ENCODE peak calls at places on chromosomes 5 and 9, in five cellular contexts. Q is right atrium auricular region, U is body of pancreas, S is mammary epithelial cell, T is A673. E is an unnamed sample. For H3K4me1, the result is how much of the 10 kb centered on the place peaks cover.

GRCh38 chr9:114278881-114279570 is 43.9 kb upstream of the ORM1 start:
- DNase-seq in Q (no peak), U (no peak), S (peak), T (peak), E (peak)

GRCh38 chr9:101184813-101185278 is 156.3 kb downstream of the PLPPR1 start:
- DNase-seq in Q (no peak), U (no peak), S (no peak), T (no peak), E (no peak)

GRCh38 chr5:123755587-123756324 is 243.8 kb downstream of the CSNK1G3 start:
- DNase-seq in Q (no peak), U (no peak), S (no peak), T (no peak), E (peak)

GRCh38 chr5:41995193-41995592 is 70.1 kb downstream of the FBXO4 start:
- DNase-seq in Q (no peak), U (no peak), S (no peak), T (no peak), E (no peak)

GRCh38 chr9:95507456-95508241 is 9.1 kb downstream of the PTCH1 start:
- DNase-seq in Q (no peak), U (peak), S (peak), T (peak), E (peak)

GRCh38 chr5:9207820-9208418 is 338.0 kb downstream of the SEMA5A start:
- DNase-seq in Q (no peak), U (no peak), S (peak), T (peak), E (peak)

GRCh38 chr5:78734094-78734845 is 85.7 kb upstream of the LHFPL2 start:
- DNase-seq in Q (no peak), U (no peak), S (no peak), T (no peak), E (no peak)

GRCh38 chr5:43017438-43017820 is 22.7 kb downstream of the ANXA2R start:
- DNase-seq in Q (no peak), U (no peak), S (no peak), T (peak), E (peak)

GRCh38 chr9:135971106-135971766 is 10.1 kb upstream of the UBAC1 start:
- DNase-seq in Q (no peak), U (no peak), S (no peak), T (peak), E (no peak)

GRCh38 chr9:83424831-83425230 is 113.4 kb downstream of the FRMD3 start:
- DNase-seq in Q (no peak), U (no peak), S (no peak), T (no peak), E (no peak)

GRCh38 chr5:176779537-176779936 is 30.8 kb upstream of the UNC5A start:
- DNase-seq in Q (no peak), U (no peak), S (no peak), T (no peak), E (no peak)

GRCh38 chr5:172740483-172741205 is 30.4 kb downstream of the DUSP1 start:
- DNase-seq in Q (peak), U (peak), S (peak), T (peak), E (peak)

GRCh38 chr9:86756576-86757381 is 190.5 kb downstream of the GAS1 start:
- DNase-seq in Q (no peak), U (no peak), S (no peak), T (no peak), E (no peak)

GRCh38 chr5:114319821-114320220 is 42.0 kb upstream of the KCNN2 start:
- DNase-seq in Q (no peak), U (no peak), S (no peak), T (no peak), E (no peak)

GRCh38 chr5:108061941-108062340 is 320.0 kb downstream of the FBXL17 start:
- DNase-seq in Q (no peak), U (no peak), S (peak), T (peak), E (no peak)

GRCh38 chr9:71250626-71251025 is 129.2 kb upstream of the TRPM3 start:
- DNase-seq in Q (no peak), U (no peak), S (no peak), T (no peak), E (no peak)

GRCh38 chr5:62616615-62617277 is 38.1 kb downstream of the LRRC70 start:
- DNase-seq in Q (no peak), U (no peak), S (no peak), T (no peak), E (no peak)

GRCh38 chr5:144596517-144596916 is 425.8 kb downstream of the KCTD16 start:
- DNase-seq in Q (no peak), U (no peak), S (no peak), T (no peak), E (no peak)

GRCh38 chr9:84293001-84293798 is 47.4 kb downstream of the SLC28A3 start:
- DNase-seq in Q (no peak), U (no peak), S (no peak), T (no peak), E (no peak)

DNA sequence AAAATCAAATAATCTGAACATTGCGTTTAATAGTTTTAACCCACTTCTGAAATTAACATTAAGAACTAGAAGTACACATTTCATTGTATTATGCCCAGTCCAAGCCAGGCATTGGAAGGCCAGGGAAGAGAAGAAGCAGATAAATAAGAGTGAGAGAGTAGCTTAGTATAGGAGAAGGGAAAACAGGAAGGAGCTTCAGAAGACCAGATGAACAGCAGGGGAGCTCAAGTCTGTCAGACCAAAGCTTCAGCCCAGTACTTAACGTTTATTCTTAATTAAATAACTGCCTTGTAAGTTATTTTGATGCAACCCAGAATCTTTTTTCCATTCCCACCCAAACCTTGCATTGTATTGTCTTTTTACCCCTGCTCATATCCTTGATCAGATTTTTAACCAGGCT is 11.5 kb upstream of the FAM120AOS start:
- DNase-seq in Q (no peak), U (no peak), S (no peak), T (peak), E (no peak)
- H3K4me1 ChIP-seq in Q (under half), U (half or more), S (under half), T (half or more), E (under half)

DNA sequence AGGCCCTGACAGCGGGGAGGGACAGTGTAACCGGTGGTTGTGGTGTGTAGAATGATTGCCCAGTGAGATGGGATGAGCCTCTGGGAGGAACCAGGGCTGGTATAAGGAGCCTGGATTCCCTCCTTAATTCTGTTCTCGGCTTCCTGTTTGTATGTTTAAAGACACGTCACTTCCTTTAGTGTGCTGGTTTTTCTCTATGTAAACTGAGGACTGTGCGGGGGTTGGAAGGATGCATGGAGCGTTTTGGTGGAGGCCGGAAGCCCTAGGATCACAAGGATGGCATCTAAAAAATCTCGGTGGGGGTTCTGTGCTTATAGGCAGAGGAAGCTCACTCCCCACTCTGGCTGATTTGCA is 958 bp downstream of the NTMT1 start:
- DNase-seq in Q (no peak), U (no peak), S (peak), T (peak), E (peak)
- H3K4me1 ChIP-seq in Q (under half), U (half or more), S (under half), T (under half), E (under half)

GRCh38 chr9:134058716-134059115 is 9.1 kb downstream of the BRD3 start:
- DNase-seq in Q (no peak), U (no peak), S (no peak), T (no peak), E (no peak)

GRCh38 chr9:134059188-134059641 is 8.6 kb downstream of the BRD3 start:
- DNase-seq in Q (no peak), U (no peak), S (no peak), T (no peak), E (no peak)

GRCh38 chr9:134061019-134061687 is 6.7 kb downstream of the BRD3 start:
- DNase-seq in Q (no peak), U (no peak), S (no peak), T (no peak), E (no peak)

GRCh38 chr9:134060546-134060945 is 7.3 kb downstream of the BRD3 start:
- DNase-seq in Q (no peak), U (no peak), S (no peak), T (no peak), E (no peak)

GRCh38 chr9:134059661-134060395 is 8.0 kb downstream of the BRD3 start:
- DNase-seq in Q (no peak), U (no peak), S (no peak), T (no peak), E (no peak)
- H3K4me1 ChIP-seq in Q (under half), U (half or more), S (under half), T (under half), E (under half)

DNA sequence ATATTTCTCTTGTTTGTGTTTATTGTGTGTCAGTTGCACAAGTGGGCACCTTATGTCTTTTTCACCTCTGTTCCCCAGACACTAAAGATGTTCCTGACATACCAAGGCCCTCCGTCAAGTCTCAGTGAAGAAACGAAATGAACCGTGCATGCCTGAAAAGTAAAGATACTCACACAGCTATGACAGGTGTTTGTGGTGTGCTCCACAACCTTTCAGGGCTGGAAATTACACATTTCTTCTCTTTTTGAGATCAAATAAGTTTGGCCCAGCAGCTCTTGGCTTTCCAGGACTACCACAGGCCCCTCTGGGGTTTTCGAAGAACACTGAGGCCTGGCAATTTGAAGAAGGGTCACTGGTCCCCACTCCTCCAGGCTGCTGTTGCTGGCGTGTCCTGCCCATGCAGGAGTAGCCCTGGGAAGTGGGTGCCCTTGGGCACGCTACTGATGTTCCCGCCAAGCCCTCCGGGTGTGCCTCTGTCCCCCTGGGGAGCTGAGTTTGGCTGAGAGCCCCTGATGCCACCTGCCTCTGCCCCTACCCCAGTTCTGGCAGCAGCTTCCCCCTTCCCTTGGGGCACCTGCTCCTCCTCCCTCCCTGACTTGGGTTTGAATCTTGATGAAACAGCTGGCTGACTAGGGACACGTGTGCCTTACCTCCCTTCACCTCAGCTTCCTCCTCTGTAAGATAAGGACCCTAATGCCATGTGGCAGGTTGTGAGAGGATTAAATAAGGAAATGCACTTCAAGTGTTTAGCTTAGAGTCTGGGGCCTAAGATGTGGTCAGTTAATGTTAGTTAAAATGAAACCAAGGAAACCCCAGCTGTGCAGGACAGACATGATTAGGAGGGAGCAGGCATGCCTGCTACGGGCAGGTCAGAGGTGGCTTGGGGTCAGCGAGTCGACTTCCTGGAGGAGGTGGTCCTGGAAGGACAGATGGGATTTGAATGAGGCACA is 49.1 kb upstream of the GADD45G start:
- DNase-seq in Q (no peak), U (no peak), S (no peak), T (no peak), E (peak)
- H3K4me1 ChIP-seq in Q (under half), U (under half), S (under half), T (under half), E (under half)

DNA sequence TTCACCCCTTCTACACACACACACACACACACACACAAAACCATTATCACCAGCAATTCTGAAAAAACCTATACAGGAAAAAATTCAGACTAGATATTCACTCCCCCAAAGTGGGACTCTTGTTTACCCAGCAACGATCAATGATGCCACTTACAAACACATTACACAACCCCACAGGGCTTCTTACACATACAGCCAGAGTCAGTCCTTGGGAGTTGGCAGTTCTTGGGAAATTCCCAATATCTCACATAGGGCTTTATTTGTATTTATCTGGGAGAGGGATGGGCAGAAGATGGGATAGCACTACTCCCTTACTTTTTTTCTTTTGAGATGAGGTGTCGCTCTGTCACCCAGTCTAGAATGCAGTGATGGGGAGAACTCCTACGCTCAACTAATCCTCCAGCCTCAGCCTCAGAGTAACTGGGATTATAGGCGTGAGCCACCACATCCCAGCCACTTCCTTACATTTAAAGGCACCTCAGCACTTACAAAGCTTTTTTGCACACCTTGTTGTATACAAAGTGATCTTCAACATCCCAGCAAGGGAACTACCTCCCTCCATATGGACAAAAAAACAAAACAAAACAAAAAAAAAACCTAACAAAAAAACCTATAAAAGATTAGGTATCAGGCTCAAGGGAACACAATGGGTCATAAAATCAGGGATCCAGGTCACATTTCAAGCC is 168.4 kb downstream of the TSSK1B start:
- DNase-seq in Q (no peak), U (no peak), S (peak), T (no peak), E (peak)
- H3K4me1 ChIP-seq in Q (under half), U (under half), S (half or more), T (under half), E (under half)

E was measured in cardiac muscle cell.